ENCODE peak calls at places on chromosomes 16 and 17, in nine cellular contexts. One of them, this sample, is unnamed.
A peak's percentile ranks its signal among the peaks of the same experiment; 100 is the strongest.

GRCh38 chr17:37737971-37738370 is 6.9 kb downstream of the HNF1B start:
- DNase-seq in psoas muscle: no peak
- DNase-seq in transverse colon: no peak
- DNase-seq in fibroblast of lung: peak; percentile 28
- DNase-seq in A549: no peak
- DNase-seq in dorsolateral prefrontal cortex: no peak
- DNase-seq in cardiac muscle cell: no peak
- DNase-seq in fibroblast of pulmonary artery: peak; percentile 68
- DNase-seq in heart right ventricle: no peak
- DNase-seq in this sample: no peak

GRCh38 chr16:53545433-53545832 is 42.4 kb upstream of the AKTIP start:
- DNase-seq in psoas muscle: no peak
- DNase-seq in transverse colon: no peak
- DNase-seq in fibroblast of lung: no peak
- DNase-seq in A549: no peak
- DNase-seq in dorsolateral prefrontal cortex: no peak
- DNase-seq in cardiac muscle cell: no peak
- DNase-seq in fibroblast of pulmonary artery: no peak
- DNase-seq in heart right ventricle: no peak
- DNase-seq in this sample: no peak

GRCh38 chr16:73172621-73173312 is 124.8 kb upstream of the ZFHX3 start:
- DNase-seq in psoas muscle: peak; percentile 73
- DNase-seq in transverse colon: peak; percentile 86
- DNase-seq in fibroblast of lung: peak; percentile 98
- DNase-seq in A549: no peak
- DNase-seq in dorsolateral prefrontal cortex: peak; percentile 77
- DNase-seq in cardiac muscle cell: peak; percentile 30
- DNase-seq in fibroblast of pulmonary artery: peak; percentile 96
- DNase-seq in heart right ventricle: peak; percentile 86
- DNase-seq in this sample: no peak

GRCh38 chr16:87314990-87315420 is 2.2 kb downstream of the C16orf95 start:
- DNase-seq in psoas muscle: peak; percentile 35
- DNase-seq in transverse colon: no peak
- DNase-seq in fibroblast of lung: no peak
- DNase-seq in A549: no peak
- DNase-seq in dorsolateral prefrontal cortex: no peak
- DNase-seq in cardiac muscle cell: no peak
- DNase-seq in fibroblast of pulmonary artery: no peak
- DNase-seq in heart right ventricle: no peak
- DNase-seq in this sample: no peak

GRCh38 chr17:1643999-1644492 is 1.5 kb downstream of the SCARF1 start:
- DNase-seq in psoas muscle: no peak
- DNase-seq in transverse colon: no peak
- DNase-seq in fibroblast of lung: no peak
- DNase-seq in A549: no peak
- DNase-seq in dorsolateral prefrontal cortex: no peak
- DNase-seq in cardiac muscle cell: no peak
- DNase-seq in fibroblast of pulmonary artery: no peak
- DNase-seq in heart right ventricle: no peak
- DNase-seq in this sample: no peak

GRCh38 chr17:40485851-40486512 is 15.4 kb downstream of the TNS4 start:
- DNase-seq in psoas muscle: peak; percentile 52
- DNase-seq in transverse colon: no peak
- DNase-seq in fibroblast of lung: peak; percentile 99
- DNase-seq in A549: peak; percentile 99
- DNase-seq in dorsolateral prefrontal cortex: no peak
- DNase-seq in cardiac muscle cell: no peak
- DNase-seq in fibroblast of pulmonary artery: peak; percentile 100
- DNase-seq in heart right ventricle: no peak
- DNase-seq in this sample: no peak

GRCh38 chr16:16186820-16187219 is 36.5 kb downstream of the ABCC6 start:
- DNase-seq in psoas muscle: no peak
- DNase-seq in transverse colon: no peak
- DNase-seq in fibroblast of lung: no peak
- DNase-seq in A549: no peak
- DNase-seq in dorsolateral prefrontal cortex: no peak
- DNase-seq in cardiac muscle cell: no peak
- DNase-seq in fibroblast of pulmonary artery: no peak
- DNase-seq in heart right ventricle: no peak
- DNase-seq in this sample: no peak

GRCh38 chr17:38326996-38327792 is 16.6 kb downstream of the GPR179 start:
- DNase-seq in psoas muscle: no peak
- DNase-seq in transverse colon: no peak
- DNase-seq in fibroblast of lung: no peak
- DNase-seq in A549: no peak
- DNase-seq in dorsolateral prefrontal cortex: no peak
- DNase-seq in cardiac muscle cell: no peak
- DNase-seq in fibroblast of pulmonary artery: peak; percentile 15
- DNase-seq in heart right ventricle: peak; percentile 31
- DNase-seq in this sample: no peak

GRCh38 chr17:4247361-4247980 is 16.3 kb downstream of the ANKFY1 start:
- DNase-seq in psoas muscle: no peak
- DNase-seq in transverse colon: peak; percentile 28
- DNase-seq in fibroblast of lung: no peak
- DNase-seq in A549: no peak
- DNase-seq in dorsolateral prefrontal cortex: no peak
- DNase-seq in cardiac muscle cell: no peak
- DNase-seq in fibroblast of pulmonary artery: no peak
- DNase-seq in heart right ventricle: no peak
- DNase-seq in this sample: no peak

GRCh38 chr16:58346831-58347371 is 45.4 kb upstream of the GINS3 start:
- DNase-seq in psoas muscle: no peak
- DNase-seq in transverse colon: no peak
- DNase-seq in fibroblast of lung: no peak
- DNase-seq in A549: no peak
- DNase-seq in dorsolateral prefrontal cortex: no peak
- DNase-seq in cardiac muscle cell: peak; percentile 27
- DNase-seq in fibroblast of pulmonary artery: no peak
- DNase-seq in heart right ventricle: no peak
- DNase-seq in this sample: no peak

GRCh38 chr16:74201561-74201960 is 95.1 kb upstream of the PSMD7 start:
- DNase-seq in psoas muscle: no peak
- DNase-seq in transverse colon: no peak
- DNase-seq in fibroblast of lung: no peak
- DNase-seq in A549: no peak
- DNase-seq in dorsolateral prefrontal cortex: no peak
- DNase-seq in cardiac muscle cell: no peak
- DNase-seq in fibroblast of pulmonary artery: no peak
- DNase-seq in heart right ventricle: no peak
- DNase-seq in this sample: no peak

GRCh38 chr16:2278956-2279800 is 11.3 kb upstream of the RNPS1 start:
- DNase-seq in psoas muscle: no peak
- DNase-seq in transverse colon: no peak
- DNase-seq in fibroblast of lung: no peak
- DNase-seq in A549: no peak
- DNase-seq in dorsolateral prefrontal cortex: no peak
- DNase-seq in cardiac muscle cell: no peak
- DNase-seq in fibroblast of pulmonary artery: no peak
- DNase-seq in heart right ventricle: no peak
- DNase-seq in this sample: no peak

GRCh38 chr16:66486199-66486772 is 59.2 kb downstream of the BEAN1 start:
- DNase-seq in psoas muscle: no peak
- DNase-seq in transverse colon: no peak
- DNase-seq in fibroblast of lung: no peak
- DNase-seq in A549: no peak
- DNase-seq in dorsolateral prefrontal cortex: no peak
- DNase-seq in cardiac muscle cell: no peak
- DNase-seq in fibroblast of pulmonary artery: no peak
- DNase-seq in heart right ventricle: no peak
- DNase-seq in this sample: no peak

GRCh38 chr17:69501591-69502468 is 87.3 kb downstream of the MAP2K6 start:
- DNase-seq in psoas muscle: no peak
- DNase-seq in transverse colon: peak; percentile 47
- DNase-seq in fibroblast of lung: peak; percentile 99
- DNase-seq in A549: peak; percentile 63
- DNase-seq in dorsolateral prefrontal cortex: no peak
- DNase-seq in cardiac muscle cell: peak; percentile 52
- DNase-seq in fibroblast of pulmonary artery: peak; percentile 64
- DNase-seq in heart right ventricle: peak; percentile 22
- DNase-seq in this sample: no peak

GRCh38 chr17:50273654-50274040 is 619 bp upstream of the TMEM92 start:
- DNase-seq in psoas muscle: no peak
- DNase-seq in transverse colon: peak; percentile 10
- DNase-seq in fibroblast of lung: no peak
- DNase-seq in A549: no peak
- DNase-seq in dorsolateral prefrontal cortex: no peak
- DNase-seq in cardiac muscle cell: no peak
- DNase-seq in fibroblast of pulmonary artery: no peak
- DNase-seq in heart right ventricle: no peak
- DNase-seq in this sample: no peak
- H3K4me3 ChIP-seq in psoas muscle: no peak overlapping the region
- H3K4me3 ChIP-seq in transverse colon: no peak overlapping the region
- H3K4me3 ChIP-seq in fibroblast of lung: no peak overlapping the region
- H3K4me3 ChIP-seq in A549: peak overlapping the region; percentile 51
- H3K4me3 ChIP-seq in dorsolateral prefrontal cortex: no peak overlapping the region
- H3K4me3 ChIP-seq in cardiac muscle cell: peak overlapping the region; percentile 27
- H3K4me3 ChIP-seq in fibroblast of pulmonary artery: no peak overlapping the region
- H3K4me3 ChIP-seq in heart right ventricle: no peak overlapping the region
- H3K4me3 ChIP-seq in this sample: no peak overlapping the region

DNA sequence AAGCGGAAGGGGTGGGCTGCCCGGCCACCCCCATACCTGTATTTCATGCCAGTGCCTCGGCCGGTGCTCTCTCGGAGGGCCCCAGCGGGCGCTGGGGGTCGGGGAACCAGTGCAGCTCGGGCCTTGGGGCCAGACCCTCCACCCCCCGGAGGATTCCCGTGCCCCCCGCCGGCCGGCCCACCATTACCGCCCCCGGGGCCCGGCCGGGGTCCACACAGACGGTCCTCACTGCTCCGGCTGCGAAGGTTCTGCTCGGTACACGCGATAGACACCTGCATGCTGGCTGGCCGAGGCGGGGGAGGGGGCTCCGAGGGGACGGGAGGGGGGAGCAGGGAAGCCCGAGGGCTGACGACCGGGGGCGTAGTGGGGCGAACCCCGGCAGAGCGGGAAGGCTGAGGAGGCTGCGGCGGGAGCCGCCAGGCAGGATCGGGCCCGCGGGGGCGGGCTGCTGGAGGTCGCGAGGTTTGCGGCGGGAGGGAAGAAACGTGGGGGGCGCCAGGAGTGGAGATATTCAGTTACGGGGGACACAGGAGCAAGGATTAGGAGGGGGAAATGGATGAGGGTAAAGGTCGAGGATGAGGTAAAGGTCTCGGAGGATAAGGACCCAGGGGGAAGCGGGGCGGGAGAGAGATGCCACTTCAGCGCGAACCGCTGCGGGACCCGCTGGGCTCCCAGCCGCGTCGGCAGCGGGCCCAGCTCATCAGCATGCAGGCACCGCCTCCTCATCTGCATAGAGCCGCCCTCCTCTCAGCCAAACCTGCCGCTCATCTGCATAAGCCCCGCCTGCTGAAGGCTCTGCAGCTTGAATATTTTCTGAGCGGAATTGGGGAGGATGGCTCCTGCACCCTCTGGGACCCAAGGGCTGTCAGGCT is at the start of gene KCNAB3:
- DNase-seq in psoas muscle: no peak
- DNase-seq in transverse colon: peak; percentile 42
- DNase-seq in fibroblast of lung: peak; percentile 69
- DNase-seq in A549: peak; percentile 32
- DNase-seq in dorsolateral prefrontal cortex: peak; percentile 55
- DNase-seq in cardiac muscle cell: peak; percentile 86
- DNase-seq in fibroblast of pulmonary artery: peak; percentile 73
- DNase-seq in heart right ventricle: no peak
- DNase-seq in this sample: no peak
- H3K4me3 ChIP-seq in psoas muscle: peak within 1 kb of the TSS; percentile 72
- H3K4me3 ChIP-seq in transverse colon: peak within 1 kb of the TSS; percentile 8
- H3K4me3 ChIP-seq in fibroblast of lung: peak within 1 kb of the TSS; percentile 46
- H3K4me3 ChIP-seq in A549: no peak within 1 kb of the TSS
- H3K4me3 ChIP-seq in dorsolateral prefrontal cortex: peak within 1 kb of the TSS; percentile 21
- H3K4me3 ChIP-seq in cardiac muscle cell: peak within 1 kb of the TSS; percentile 48
- H3K4me3 ChIP-seq in fibroblast of pulmonary artery: peak within 1 kb of the TSS; percentile 54
- H3K4me3 ChIP-seq in heart right ventricle: no peak within 1 kb of the TSS
- H3K4me3 ChIP-seq in this sample: peak within 1 kb of the TSS; percentile 37

DNA sequence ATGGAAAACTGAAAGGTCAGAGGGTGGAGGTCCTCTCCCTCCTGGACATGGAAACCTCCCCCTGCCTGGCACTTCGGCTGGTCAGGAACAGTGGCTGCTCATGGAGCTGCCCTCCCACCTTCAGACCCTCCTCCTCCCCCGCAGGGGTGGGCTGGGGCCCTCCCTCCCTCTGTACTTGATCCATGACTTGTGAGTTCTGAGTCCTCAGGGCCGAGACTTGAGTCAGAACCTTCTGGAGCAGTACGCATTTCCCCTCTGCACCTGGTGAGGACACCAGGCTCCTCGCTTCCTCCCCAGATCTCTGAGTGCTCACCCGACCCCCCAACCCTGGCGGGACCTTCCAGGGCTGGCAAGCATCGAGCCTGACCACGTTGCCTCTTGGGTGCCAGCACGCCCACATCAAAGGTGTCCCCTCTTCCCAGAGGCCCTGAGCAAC is 98.2 kb upstream of the CBX4 start:
- DNase-seq in psoas muscle: peak; percentile 54
- DNase-seq in transverse colon: no peak
- DNase-seq in fibroblast of lung: no peak
- DNase-seq in A549: no peak
- DNase-seq in dorsolateral prefrontal cortex: no peak
- DNase-seq in cardiac muscle cell: no peak
- DNase-seq in fibroblast of pulmonary artery: no peak
- DNase-seq in heart right ventricle: no peak
- DNase-seq in this sample: no peak
- H3K4me3 ChIP-seq in psoas muscle: no peak overlapping the region
- H3K4me3 ChIP-seq in transverse colon: no peak overlapping the region
- H3K4me3 ChIP-seq in fibroblast of lung: no peak overlapping the region
- H3K4me3 ChIP-seq in A549: no peak overlapping the region
- H3K4me3 ChIP-seq in dorsolateral prefrontal cortex: no peak overlapping the region
- H3K4me3 ChIP-seq in cardiac muscle cell: no peak overlapping the region
- H3K4me3 ChIP-seq in fibroblast of pulmonary artery: no peak overlapping the region
- H3K4me3 ChIP-seq in heart right ventricle: no peak overlapping the region
- H3K4me3 ChIP-seq in this sample: no peak overlapping the region

DNA sequence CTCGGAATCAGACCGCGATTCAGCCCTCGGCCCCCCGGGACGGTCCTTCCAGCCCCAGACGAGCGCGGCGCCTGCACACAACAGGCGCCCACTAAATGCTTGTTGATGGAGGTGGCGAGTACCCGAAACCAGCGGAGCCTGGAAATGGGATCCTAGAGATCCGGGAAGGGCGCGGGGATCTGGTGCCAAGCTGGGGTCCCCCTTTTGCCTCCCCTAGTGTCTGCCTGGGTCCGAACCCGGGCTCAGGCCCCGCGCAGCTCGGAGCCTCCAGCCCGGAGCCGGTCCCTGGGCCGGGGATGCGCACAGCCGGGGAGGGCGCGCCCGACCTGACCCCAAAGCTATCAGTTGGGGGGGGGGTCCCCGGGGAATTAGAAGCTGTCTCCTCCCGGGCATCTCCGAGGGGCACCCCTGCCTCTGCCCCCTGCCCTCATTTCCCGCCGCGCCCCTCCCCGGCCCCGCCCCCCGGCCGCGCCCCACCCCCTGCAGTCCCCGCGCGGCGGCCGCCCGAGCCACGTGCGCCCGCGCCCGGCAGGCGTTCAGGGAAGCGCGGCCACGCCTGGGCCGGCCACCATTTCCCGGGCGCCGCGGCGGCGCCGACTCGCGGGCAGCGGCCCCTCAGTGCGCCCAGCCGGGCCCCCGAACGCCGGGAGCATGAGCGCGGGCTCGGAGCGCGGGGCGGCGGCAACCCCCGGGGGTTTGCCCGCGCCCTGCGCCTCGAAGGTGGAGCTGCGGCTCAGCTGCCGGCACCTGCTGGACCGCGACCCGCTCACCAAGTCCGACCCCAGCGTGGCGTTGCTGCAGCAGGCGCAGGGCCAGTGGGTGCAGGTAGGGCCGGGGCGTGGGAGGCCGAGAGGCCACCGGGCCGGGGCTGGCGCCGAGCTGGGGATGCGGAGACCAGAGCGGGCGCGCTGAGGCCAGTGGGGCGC is at the start of gene CPNE7:
- DNase-seq in psoas muscle: peak; percentile 51
- DNase-seq in transverse colon: no peak
- DNase-seq in fibroblast of lung: no peak
- DNase-seq in A549: peak; percentile 32
- DNase-seq in dorsolateral prefrontal cortex: no peak
- DNase-seq in cardiac muscle cell: peak; percentile 43
- DNase-seq in fibroblast of pulmonary artery: no peak
- DNase-seq in heart right ventricle: no peak
- DNase-seq in this sample: no peak
- H3K4me3 ChIP-seq in psoas muscle: peak within 1 kb of the TSS; percentile 47
- H3K4me3 ChIP-seq in transverse colon: peak within 1 kb of the TSS; percentile 18
- H3K4me3 ChIP-seq in fibroblast of lung: peak within 1 kb of the TSS; percentile 40
- H3K4me3 ChIP-seq in A549: peak within 1 kb of the TSS; percentile 73
- H3K4me3 ChIP-seq in dorsolateral prefrontal cortex: peak within 1 kb of the TSS; percentile 23
- H3K4me3 ChIP-seq in cardiac muscle cell: peak within 1 kb of the TSS; percentile 20
- H3K4me3 ChIP-seq in fibroblast of pulmonary artery: peak within 1 kb of the TSS; percentile 37
- H3K4me3 ChIP-seq in heart right ventricle: peak within 1 kb of the TSS; percentile 23
- H3K4me3 ChIP-seq in this sample: peak within 1 kb of the TSS; percentile 58